ENCODE peak calls at places on chromosomes 13 and 19, in five cellular contexts. S, L, K, Z and V are unnamed samples.

GRCh38 chr13:37118002-37118401 is 12.5 kb upstream of the CSNK1A1L start:
- DNase-seq in K (no peak), S (no peak), Z (no peak), L (no peak), V (no peak)

GRCh38 chr13:50016421-50016820 is 1.2 kb downstream of the KCNRG start:
- DNase-seq in S (peak; percentile 83), L (no peak), K (no peak), Z (no peak), V (no peak)

GRCh38 chr19:5144545-5145179 is 175.7 kb downstream of the KDM4B start:
- DNase-seq in L (no peak), S (no peak), K (no peak), Z (peak; percentile 71), V (no peak)

GRCh38 chr19:37719111-37719926 is at the start of gene ZNF607:
- DNase-seq in K (peak; percentile 92), L (peak; percentile 93), S (peak; percentile 84), Z (peak; percentile 95), V (peak; percentile 97)

GRCh38 chr19:43318796-43319314 is 34.6 kb upstream of the CD177 start:
- DNase-seq in K (no peak), L (no peak), Z (no peak), S (no peak), V (no peak)

GRCh38 chr13:78430166-78430791 is 173.1 kb downstream of the POU4F1 start:
- DNase-seq in L (no peak), Z (no peak), S (no peak), K (no peak), V (no peak)

GRCh38 chr19:15288146-15288963 is 44.0 kb downstream of the BRD4 start:
- DNase-seq in L (no peak), Z (peak; percentile 92), K (peak; percentile 32), S (peak; percentile 24), V (no peak)

GRCh38 chr13:49530452-49530851 is 34.7 kb downstream of the PHF11 start:
- DNase-seq in Z (no peak), K (no peak), L (no peak), S (no peak), V (no peak)

GRCh38 chr19:43755256-43755801 is 567 bp upstream of the SMG9 start:
- DNase-seq in L (no peak), K (peak; percentile 82), S (peak; percentile 61), Z (peak; percentile 93), V (no peak)

GRCh38 chr13:98674968-98675528 is 77.4 kb downstream of the SLC15A1 start:
- DNase-seq in L (no peak), Z (no peak), K (no peak), S (no peak), V (no peak)

GRCh38 chr19:31963741-31964140 is 381.7 kb upstream of the ZNF507 start:
- DNase-seq in K (no peak), S (no peak), L (no peak), Z (no peak), V (no peak)

GRCh38 chr19:7673995-7674667 is 2.8 kb upstream of the MCEMP1 start:
- DNase-seq in S (peak; percentile 45), K (peak; percentile 52), L (peak; percentile 93), Z (peak; percentile 91), V (peak; percentile 83)

GRCh38 chr19:39506944-39507714 is 7.8 kb upstream of the SELENOV start:
- DNase-seq in L (no peak), Z (peak; percentile 82), K (no peak), S (peak; percentile 67), V (no peak)

GRCh38 chr13:31043891-31044657 is 111.6 kb downstream of the TEX26 start:
- DNase-seq in K (peak; percentile 75), L (peak; percentile 97), Z (peak; percentile 93), S (peak; percentile 81), V (peak; percentile 35)

GRCh38 chr13:32594339-32594738 is 8.1 kb downstream of the PDS5B start:
- DNase-seq in L (no peak), S (peak; percentile 54), Z (no peak), K (no peak), V (no peak)

GRCh38 chr13:94419304-94419943 is 60.1 kb downstream of the DCT start:
- DNase-seq in Z (no peak), S (peak; percentile 86), K (no peak), L (no peak), V (peak; percentile 13)

GRCh38 chr19:51219307-51219706 is 5.6 kb upstream of the CD33 start:
- DNase-seq in S (no peak), L (no peak), K (no peak), Z (no peak), V (no peak)

DNA sequence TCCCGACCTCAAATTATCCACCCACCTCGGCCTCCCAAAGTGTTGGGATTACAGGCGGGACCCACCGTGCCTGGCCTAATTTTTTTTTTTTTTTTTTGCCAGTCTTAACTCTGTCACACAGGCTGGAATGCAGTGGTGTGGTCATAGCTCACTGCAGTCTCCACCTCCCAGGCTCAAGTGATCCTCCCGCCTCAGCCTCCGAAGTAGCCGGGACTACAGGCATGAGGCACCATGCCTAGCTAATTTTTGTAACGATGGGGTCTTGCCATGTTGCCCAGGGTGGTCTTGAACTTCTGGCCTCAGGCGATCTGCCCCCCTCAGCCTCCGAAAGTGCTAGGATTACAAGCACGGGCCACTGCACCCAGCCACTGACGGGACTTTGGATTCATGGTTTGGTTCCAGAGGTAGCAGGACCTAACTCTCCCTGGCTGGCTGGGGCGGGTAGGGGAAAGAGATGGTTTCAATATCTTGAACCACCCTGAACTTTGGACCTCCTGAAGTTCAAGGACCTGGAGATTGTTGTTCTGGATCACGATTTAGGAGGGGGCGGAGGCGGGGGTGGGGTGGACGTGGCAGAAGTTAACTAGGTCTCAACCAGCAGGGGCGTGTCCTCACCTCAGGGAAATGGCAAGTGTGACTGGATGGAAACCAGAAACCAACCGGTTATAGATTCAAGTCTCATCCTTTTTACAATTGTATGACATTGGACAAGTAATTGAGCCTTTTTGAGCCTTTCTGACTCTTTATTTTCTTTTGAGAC is 40.8 kb downstream of the IER2 start:
- DNase-seq in L (no peak), K (no peak), Z (no peak), S (no peak), V (no peak)
- TF ChIP-seq POLR2A in L (no peak), K (no peak), Z (no peak), S (no peak), V (no peak)

GRCh38 chr19:2223959-2224358 is 12.2 kb downstream of the PLEKHJ1 start:
- DNase-seq in Z (peak; percentile 92), K (no peak), L (no peak), S (no peak), V (no peak)
- TF ChIP-seq POLR2A in Z (no peak), K (no peak), L (no peak), S (no peak), V (no peak)

GRCh38 chr19:661427-662196 is 1.4 kb downstream of the RNF126 start:
- DNase-seq in K (no peak), Z (peak; percentile 90), L (no peak), S (no peak), V (no peak)
- TF ChIP-seq POLR2A in K (no peak), Z (no peak), L (no peak), S (no peak), V (no peak)

GRCh38 chr19:42234364-42234763 is 8.0 kb downstream of the GSK3A start:
- DNase-seq in L (no peak), Z (no peak), S (no peak), K (no peak), V (no peak)

GRCh38 chr19:42229855-42230331 is 9.8 kb downstream of the ZNF526 start:
- DNase-seq in Z (no peak), K (no peak), S (peak; percentile 12), L (no peak), V (no peak)

GRCh38 chr19:42233106-42233505 is 9.3 kb downstream of the GSK3A start:
- DNase-seq in L (no peak), Z (no peak), K (no peak), S (no peak), V (no peak)

GRCh38 chr19:42233638-42234292 is 8.6 kb downstream of the GSK3A start:
- DNase-seq in L (no peak), Z (no peak), K (no peak), S (no peak), V (no peak)

DNA sequence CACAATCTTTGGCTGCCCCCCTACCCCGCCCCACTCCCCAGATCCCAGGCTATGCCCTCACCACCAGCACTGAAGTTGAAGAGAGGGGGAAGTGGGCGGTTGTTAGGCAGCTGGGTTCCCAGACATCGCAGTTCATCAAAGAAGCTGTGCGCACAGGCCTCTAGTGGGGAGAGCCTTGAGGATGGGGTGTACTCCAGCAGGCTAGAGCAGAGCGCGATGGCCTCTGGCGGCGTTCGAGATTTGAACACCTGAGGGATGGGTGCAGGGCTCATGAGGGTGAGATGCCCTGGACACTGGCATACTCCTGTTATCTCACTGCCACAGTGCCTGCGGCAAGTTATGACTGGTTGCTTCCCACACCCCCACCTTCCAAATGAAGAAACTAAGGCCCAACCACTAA is 10.0 kb downstream of the GSK3A start:
- DNase-seq in K (no peak), S (no peak), Z (no peak), L (no peak), V (no peak)
- TF ChIP-seq POLR2A in K (no peak), S (no peak), Z (no peak), L (no peak), V (no peak)

GRCh38 chr13:109387438-109387837 is 398.9 kb downstream of the IRS2 start:
- DNase-seq in L (no peak), Z (no peak), K (no peak), S (no peak), V (no peak)

GRCh38 chr13:109389456-109389855 is 396.9 kb downstream of the IRS2 start:
- DNase-seq in Z (no peak), L (peak; percentile 24), S (peak; percentile 37), K (no peak), V (no peak)

GRCh38 chr13:109390391-109390790 is 396.0 kb downstream of the IRS2 start:
- DNase-seq in Z (no peak), S (no peak), L (no peak), K (no peak), V (no peak)

GRCh38 chr13:109393045-109393444 is 393.3 kb downstream of the IRS2 start:
- DNase-seq in S (no peak), L (no peak), K (no peak), Z (no peak), V (no peak)

DNA sequence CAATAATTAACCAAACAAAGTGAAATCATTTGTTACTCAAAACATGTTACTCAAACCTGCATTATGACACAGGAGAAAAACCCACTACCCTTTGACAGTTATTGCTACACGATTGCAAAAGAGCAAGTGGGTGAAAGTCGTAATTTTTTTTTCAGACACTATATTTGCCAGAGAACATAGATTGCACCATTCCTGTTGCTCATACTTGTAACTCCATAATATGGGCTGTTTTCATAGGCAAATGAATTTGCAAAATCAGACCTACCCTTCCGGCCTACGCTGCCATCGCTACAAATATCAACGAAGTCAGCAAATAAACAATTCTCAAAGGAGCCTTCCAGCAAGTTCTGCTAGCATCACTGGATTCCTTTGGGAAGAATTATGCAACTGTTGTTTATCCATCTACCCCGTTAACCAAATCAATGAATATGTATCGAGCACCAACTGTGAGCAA is 396.5 kb downstream of the IRS2 start:
- DNase-seq in Z (no peak), S (peak; percentile 25), L (no peak), K (no peak), V (no peak)
- TF ChIP-seq POLR2A in Z (no peak), S (no peak), L (no peak), K (no peak), V (no peak)